ENCODE peak calls at places on chromosomes 7 and 10, in seven cellular contexts. A is T-helper 9 cell, W is NCI-H2081, K is AG09309, H is esophagus squamous epithelium, D is esophagus muscularis mucosa, G is NCI-H1105. E is an unnamed sample.

GRCh38 chr7:157996359-157997079 is 591.1 kb downstream of the PTPRN2 start:
- DNase-seq in K (no peak), D (no peak), W (no peak), H (no peak), A (no peak), G (no peak), E (no peak)

GRCh38 chr7:140923358-140924006 is 1.2 kb downstream of the BRAF start:
- DNase-seq in W (peak), G (no peak), K (no peak), D (no peak), H (no peak), A (no peak), E (peak)

GRCh38 chr10:76284351-76284750 is 852.9 kb downstream of the LRMDA start:
- DNase-seq in A (no peak), G (no peak), W (no peak), H (no peak), K (no peak), D (no peak), E (no peak)

GRCh38 chr10:23439920-23440875 is 1.3 kb downstream of the OTUD1 start:
- DNase-seq in D (no peak), K (peak), H (no peak), A (peak), G (no peak), W (no peak), E (peak)

GRCh38 chr10:122210481-122211265 is 60.4 kb upstream of the BTBD16 start:
- DNase-seq in K (no peak), W (no peak), H (no peak), A (no peak), D (no peak), G (no peak), E (no peak)

GRCh38 chr7:114901771-114902170 is 20.1 kb upstream of the MDFIC start:
- DNase-seq in W (no peak), A (no peak), H (no peak), G (no peak), K (no peak), D (no peak), E (no peak)

GRCh38 chr7:127317447-127317961 is 64.8 kb upstream of the GRM8 start:
- DNase-seq in A (no peak), W (no peak), H (no peak), G (no peak), K (no peak), D (no peak), E (no peak)

GRCh38 chr10:70551971-70552422 is 50.5 kb downstream of the PRF1 start:
- DNase-seq in H (no peak), W (no peak), K (peak), D (no peak), A (no peak), G (no peak), E (no peak)

GRCh38 chr10:111360260-111360925 is 283.6 kb downstream of the ADRA2A start:
- DNase-seq in A (no peak), H (no peak), K (no peak), W (peak), D (peak), G (peak), E (peak)

GRCh38 chr7:132580277-132580676 is 4.0 kb upstream of the PLXNA4 start:
- DNase-seq in G (no peak), K (no peak), D (no peak), W (no peak), H (no peak), A (no peak), E (no peak)

GRCh38 chr7:22346383-22347107 is 10.4 kb downstream of the RAPGEF5 start:
- DNase-seq in K (no peak), W (peak), G (no peak), A (no peak), D (no peak), H (no peak), E (no peak)